ENCODE peak calls at places on chromosome 17, in eight cellular contexts. A is AG04449; G is stimulated activated CD4-positive, alpha-beta T cell treated with anti-CD3 and anti-CD28 coated beads, TNF-alpha, amount 100 ng/mL, for 24 hours; O is activated CD4-positive, alpha-beta T cell treated with anti-CD3 and anti-CD28 coated beads, Interleukin-2, amount 50 U/mL, for 1 hour; S is substantia nigra; Q is lung; H is GM23338; C is nephron progenitor cell. M is an unnamed sample.

GRCh38 chr17:77852666-77853207 is 105.8 kb upstream of the TNRC6C start:
- DNase-seq in H (no peak), G (no peak), A (no peak), C (no peak), Q (no peak), S (no peak), O (no peak), M (no peak)

GRCh38 chr17:67980456-67980855 is 15.8 kb downstream of the C17orf58 start:
- DNase-seq in O (no peak), G (no peak), C (no peak), S (peak; percentile 4), Q (no peak), A (no peak), H (no peak), M (no peak)

GRCh38 chr17:77735051-77735340 is 223.5 kb upstream of the TNRC6C start:
- DNase-seq in C (no peak), Q (no peak), G (no peak), A (no peak), O (no peak), H (no peak), S (no peak), M (no peak)

GRCh38 chr17:17575360-17576251 is 15.9 kb downstream of the PEMT start:
- DNase-seq in C (no peak), O (no peak), S (no peak), Q (no peak), H (no peak), G (no peak), A (no peak), M (no peak)

GRCh38 chr17:57995076-57995956 is 7.3 kb upstream of the VEZF1 start:
- DNase-seq in C (peak; percentile 51), G (peak; percentile 52), Q (peak; percentile 58), S (peak; percentile 59), H (peak; percentile 90), A (no peak), O (peak; percentile 46), M (peak; percentile 82)

GRCh38 chr17:66548158-66548557 is 245.7 kb downstream of the PRKCA start:
- DNase-seq in A (no peak), O (peak; percentile 5), Q (no peak), S (no peak), H (no peak), G (peak; percentile 22), C (no peak), M (no peak)

GRCh38 chr17:42553161-42553818 is 567 bp downstream of the HSD17B1 start:
- DNase-seq in H (peak; percentile 66), O (no peak), Q (no peak), A (no peak), S (no peak), C (peak; percentile 37), G (no peak), M (peak; percentile 28)

GRCh38 chr17:42846594-42847280 is 2.4 kb downstream of the AOC2 start:
- DNase-seq in C (no peak), S (no peak), Q (no peak), G (no peak), O (no peak), H (no peak), A (no peak), M (no peak)

GRCh38 chr17:66952031-66952524 is 12.4 kb upstream of the CACNG4 start:
- DNase-seq in C (no peak), H (peak; percentile 64), O (no peak), A (peak; percentile 85), S (no peak), Q (peak; percentile 58), G (no peak), M (peak; percentile 16)

GRCh38 chr17:51630101-51630671 is 369.8 kb downstream of the UTP18 start:
- DNase-seq in O (no peak), H (peak; percentile 26), C (no peak), S (no peak), G (no peak), A (no peak), Q (no peak), M (no peak)

GRCh38 chr17:72719582-72720493 is 372.6 kb downstream of the SLC39A11 start:
- DNase-seq in C (no peak), Q (no peak), G (peak; percentile 59), H (no peak), S (peak; percentile 4), O (peak; percentile 30), A (no peak), M (no peak)

GRCh38 chr17:36732351-36732750 is 131.0 kb downstream of the MRM1 start:
- DNase-seq in C (no peak), G (no peak), A (no peak), O (no peak), S (no peak), Q (no peak), H (no peak), M (no peak)

GRCh38 chr17:67059372-67059771 is 15.0 kb downstream of the CACNG1 start:
- DNase-seq in O (no peak), C (no peak), Q (peak; percentile 19), G (no peak), S (no peak), H (no peak), A (no peak), M (no peak)

GRCh38 chr17:17750881-17751280 is 69.6 kb downstream of the RAI1 start:
- DNase-seq in O (no peak), G (peak; percentile 11), C (no peak), H (no peak), A (no peak), Q (no peak), S (no peak), M (no peak)

GRCh38 chr17:74213897-74214386 is 571 bp downstream of the TTYH2 start:
- DNase-seq in C (no peak), H (peak; percentile 44), G (no peak), A (no peak), S (peak; percentile 65), Q (no peak), O (peak; percentile 7), M (peak; percentile 39)

GRCh38 chr17:62986549-62986948 is 20.5 kb downstream of the TANC2 start:
- DNase-seq in A (no peak), G (no peak), O (no peak), C (no peak), Q (no peak), H (no peak), S (no peak), M (no peak)

GRCh38 chr17:77571562-77571981 is 386.9 kb upstream of the TNRC6C start:
- DNase-seq in G (peak; percentile 5), C (no peak), Q (no peak), S (no peak), A (no peak), O (peak; percentile 6), H (no peak), M (no peak)

GRCh38 chr17:58324409-58325288 is 3.9 kb downstream of the TSPOAP1 start:
- DNase-seq in C (peak; percentile 76), G (no peak), S (no peak), H (peak; percentile 74), Q (no peak), A (no peak), O (no peak), M (peak; percentile 87)

GRCh38 chr17:2689411-2690164 is 22.0 kb downstream of the CLUH start:
- DNase-seq in S (no peak), A (no peak), O (no peak), G (no peak), Q (no peak), C (no peak), H (no peak), M (no peak)

M was measured in neural progenitor cell.